ENCODE peak calls at places on chromosomes 1 and 21, in six cellular contexts. X is cardiac muscle cell, W is tibial artery, J is pancreas, U is uterus, L is IMR-90. C is an unnamed sample.

GRCh38 chr1:202144510-202145324 is at the start of gene ARL8A:
- DNase-seq in L (peak; percentile 10), W (peak; percentile 70), X (peak; percentile 47), U (peak; percentile 49), J (peak; percentile 90), C (peak; percentile 73)

GRCh38 chr1:8396083-8396911 is 78.4 kb downstream of the SLC45A1 start:
- DNase-seq in L (peak; percentile 79), W (no peak), U (no peak), J (no peak), X (peak; percentile 66), C (no peak)

GRCh38 chr1:100229681-100230443 is 19.8 kb downstream of the DBT start:
- DNase-seq in J (no peak), W (no peak), X (no peak), U (no peak), L (no peak), C (no peak)

GRCh38 chr1:205537386-205538018 is 33.0 kb downstream of the CDK18 start:
- DNase-seq in L (no peak), W (no peak), U (peak; percentile 9), X (peak; percentile 28), J (no peak), C (no peak)

GRCh38 chr21:22019766-22020165 is 1021.6 kb downstream of the NCAM2 start:
- DNase-seq in L (peak; percentile 0), J (no peak), X (peak; percentile 53), U (no peak), W (no peak), C (no peak)

GRCh38 chr1:29706936-29707335 is 470.6 kb downstream of the PTPRU start:
- DNase-seq in L (peak; percentile 44), U (no peak), J (peak; percentile 63), W (no peak), X (peak; percentile 73), C (no peak)

GRCh38 chr1:167484726-167485125 is 33.6 kb downstream of the CD247 start:
- DNase-seq in J (no peak), X (no peak), U (no peak), W (no peak), L (no peak), C (no peak)

GRCh38 chr1:61184035-61184713 is 101.8 kb downstream of the NFIA start:
- DNase-seq in X (peak; percentile 98), W (peak; percentile 93), J (peak; percentile 90), L (peak; percentile 63), U (peak; percentile 94), C (peak; percentile 96)

GRCh38 chr1:109570414-109570813 is 22.0 kb downstream of the GNAI3 start:
- DNase-seq in X (peak; percentile 54), W (no peak), J (no peak), U (no peak), L (peak; percentile 50), C (no peak)

GRCh38 chr1:27601771-27602509 is 2.0 kb downstream of the AHDC1 start:
- DNase-seq in W (peak; percentile 53), J (peak; percentile 77), U (peak; percentile 51), L (no peak), X (no peak), C (peak; percentile 74)

GRCh38 chr1:166822385-166822784 is 16.9 kb upstream of the POGK start:
- DNase-seq in X (no peak), J (no peak), W (no peak), U (no peak), L (no peak), C (no peak)

GRCh38 chr1:82979593-82980230 is 1019.2 kb downstream of the TTLL7 start:
- DNase-seq in X (no peak), J (no peak), U (no peak), L (no peak), W (no peak), C (no peak)

GRCh38 chr1:92118826-92119225 is 38.7 kb downstream of the BTBD8 start:
- DNase-seq in U (no peak), X (no peak), J (no peak), W (no peak), L (peak; percentile 78), C (no peak)

GRCh38 chr1:59917785-59918180 is 8.8 kb downstream of the CYP2J2 start:
- DNase-seq in X (no peak), L (no peak), J (no peak), U (no peak), W (no peak), C (no peak)

GRCh38 chr1:202160377-202160940 is at the start of gene PTPN7:
- DNase-seq in L (no peak), J (no peak), W (no peak), U (no peak), X (no peak), C (peak; percentile 39)

GRCh38 chr1:110581637-110582036 is 24.5 kb downstream of the KCNA2 start:
- DNase-seq in W (no peak), J (no peak), X (no peak), U (no peak), L (no peak), C (no peak)

GRCh38 chr1:36133484-36133883 is 8.5 kb upstream of the COL8A2 start:
- DNase-seq in W (peak; percentile 74), J (peak; percentile 80), X (peak; percentile 96), L (peak; percentile 94), U (peak; percentile 91), C (peak; percentile 81)

GRCh38 chr1:244709076-244709475 is 56.1 kb downstream of the DESI2 start:
- DNase-seq in J (no peak), X (no peak), U (no peak), W (no peak), L (no peak), C (no peak)

GRCh38 chr1:11841245-11842153 is 6.1 kb downstream of the NPPA start:
- DNase-seq in U (no peak), X (no peak), W (no peak), J (no peak), L (peak; percentile 12), C (no peak)

GRCh38 chr1:154847891-154848290 is 22.2 kb downstream of the KCNN3 start:
- DNase-seq in J (no peak), U (peak; percentile 62), L (no peak), X (peak; percentile 45), W (no peak), C (no peak)

GRCh38 chr1:41878911-41879310 is 39.8 kb downstream of the HIVEP3 start:
- DNase-seq in U (no peak), X (no peak), W (no peak), J (no peak), L (no peak), C (no peak)

DNA sequence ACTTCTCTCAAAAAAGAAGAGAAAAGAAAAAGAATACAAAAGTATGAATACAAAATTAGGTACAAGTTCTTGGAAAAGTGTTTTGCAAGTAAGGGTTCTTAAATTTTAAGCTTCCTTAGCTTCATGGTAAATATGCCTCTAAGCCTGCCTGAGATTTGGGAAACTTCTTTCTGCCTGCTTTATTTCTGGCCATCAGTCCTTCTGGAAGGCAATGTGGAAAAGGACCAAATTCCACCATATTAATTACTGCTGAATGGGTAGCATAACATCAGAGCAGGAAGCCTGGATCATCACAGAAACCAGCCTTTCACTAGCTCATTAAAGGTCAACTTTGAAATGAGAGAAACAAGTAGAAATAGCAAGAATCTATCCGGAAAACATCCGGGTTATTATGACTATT is 39.1 kb upstream of the CAP1 start:
- DNase-seq in X (no peak), L (no peak), W (no peak), J (no peak), U (no peak), C (no peak)
- H3K4me1 ChIP-seq in X (no peaks in the 10 kb centered on the region), L (no peaks in the 10 kb centered on the region), W (no peaks in the 10 kb centered on the region), J (no peaks in the 10 kb centered on the region), U (no peaks in the 10 kb centered on the region), C (peaks cover under 1% of the 10 kb centered on the region)

GRCh38 chr1:5944069-5944847 is 48.0 kb downstream of the NPHP4 start:
- DNase-seq in J (no peak), U (no peak), L (no peak), W (no peak), X (no peak), C (peak; percentile 17)

GRCh38 chr1:5943373-5944068 is 48.7 kb downstream of the NPHP4 start:
- DNase-seq in U (no peak), X (no peak), J (no peak), L (no peak), W (no peak), C (peak; percentile 5)

GRCh38 chr1:5945445-5945844 is 46.8 kb downstream of the NPHP4 start:
- DNase-seq in W (no peak), U (no peak), X (no peak), J (no peak), L (no peak), C (no peak)

GRCh38 chr1:5947071-5947821 is 45.0 kb downstream of the NPHP4 start:
- DNase-seq in U (no peak), L (no peak), W (peak; percentile 8), X (no peak), J (no peak), C (peak; percentile 13)

DNA sequence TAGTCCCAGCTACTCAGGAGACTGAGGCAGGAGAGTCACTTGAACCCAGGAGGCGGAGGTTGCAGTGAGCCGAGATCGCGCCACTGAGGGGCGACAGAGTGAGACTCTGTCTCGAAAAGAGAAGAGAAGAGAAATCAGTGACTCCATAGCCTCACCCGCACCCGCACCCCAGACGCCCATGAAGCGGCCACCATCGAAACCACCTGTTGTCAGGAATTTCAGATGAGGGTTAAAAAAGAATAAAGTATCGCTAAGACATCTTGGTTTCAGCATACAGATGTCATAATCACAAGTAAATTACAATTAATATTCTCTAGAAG is 47.4 kb downstream of the NPHP4 start:
- DNase-seq in W (no peak), J (no peak), X (no peak), U (no peak), L (no peak), C (no peak)
- TF ChIP-seq CTCF in W (no peak), J (no peak), X (no peak), U (no peak), L (no peak), C (no peak)

DNA sequence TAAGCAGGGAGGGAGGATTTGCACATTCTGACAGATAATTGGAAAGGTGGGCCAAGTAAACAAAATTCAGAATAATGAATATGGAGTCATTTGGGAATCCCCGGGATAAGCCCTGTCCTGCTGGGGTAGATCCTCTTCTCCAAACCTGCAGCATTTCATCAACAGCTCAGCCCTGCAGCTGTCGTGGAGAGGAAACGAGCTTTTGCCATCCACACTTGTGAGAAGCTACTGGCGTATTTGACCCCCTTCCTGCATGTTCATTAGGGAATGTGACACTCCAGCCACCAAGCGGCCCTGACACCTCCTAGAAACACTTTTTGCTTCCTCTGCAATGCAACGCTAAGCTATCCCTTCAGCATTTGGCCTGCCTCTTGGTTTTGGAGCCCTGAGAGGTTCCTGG is 8.0 kb upstream of the LEFTY2 start:
- DNase-seq in J (no peak), U (no peak), L (no peak), X (no peak), W (no peak), C (no peak)
- H3K4me1 ChIP-seq in J (no peaks in the 10 kb centered on the region), U (no peaks in the 10 kb centered on the region), L (no peaks in the 10 kb centered on the region), X (peaks cover 3% of the 10 kb centered on the region), W (no peaks in the 10 kb centered on the region), C (no peaks in the 10 kb centered on the region)

DNA sequence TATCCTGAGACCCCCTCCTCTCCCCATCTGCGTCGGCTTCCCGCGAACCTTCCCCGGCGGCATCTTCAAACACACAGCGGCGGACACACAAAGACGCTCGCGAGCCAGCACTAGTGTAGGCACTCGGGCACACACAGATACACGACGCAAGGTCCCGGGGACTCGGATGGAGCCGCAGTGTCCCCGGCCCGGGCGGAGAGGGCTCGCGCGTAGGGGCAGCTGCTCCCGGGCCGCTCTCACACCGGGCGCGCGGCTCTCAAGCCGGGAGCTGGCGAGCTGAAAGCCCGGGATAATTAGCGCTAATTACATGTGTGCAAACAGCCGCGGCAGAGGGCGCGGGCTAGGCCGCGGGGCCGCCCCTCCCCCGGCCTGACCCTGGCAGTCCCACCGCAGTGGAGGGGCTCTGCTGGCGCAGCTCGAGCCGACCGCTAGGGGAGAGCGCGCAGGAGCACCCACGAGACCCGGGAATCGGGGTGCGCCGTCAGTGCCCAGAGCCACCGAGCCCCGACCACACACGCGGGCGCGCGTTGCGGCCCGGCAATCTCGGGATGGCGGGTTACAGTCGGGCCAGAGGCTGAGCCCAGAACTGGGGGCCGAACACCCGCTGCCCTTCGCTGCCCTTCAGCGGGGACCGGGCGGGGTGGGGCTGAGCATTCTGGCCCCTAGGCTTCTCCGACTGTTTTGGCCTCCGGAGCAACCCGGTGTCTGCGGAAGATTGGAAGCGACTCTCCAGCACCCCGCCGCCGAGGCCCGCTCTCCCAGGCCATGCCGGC is 271.6 kb downstream of the FOXD2 start:
- DNase-seq in U (no peak), J (peak; percentile 70), L (no peak), X (no peak), W (no peak), C (no peak)
- TF ChIP-seq CTCF in U (no peak), J (no peak), L (no peak), X (peak; percentile 37), W (peak; percentile 54), C (no peak)

C was measured in stomach.